ENCODE peak calls at places on chromosomes 2 and 18, in five cellular contexts. One of them, this sample, is unnamed.

GRCh38 chr2:204260162-204260877 is 285.0 kb upstream of the PARD3B start:
- DNase-seq in A549: peak; percentile 63
- DNase-seq in GM20000: peak; percentile 36
- DNase-seq in lower lobe of right lung: peak; percentile 53
- DNase-seq in endothelial cell of umbilical vein: peak; percentile 86
- DNase-seq in this sample: no peak

GRCh38 chr2:38264649-38265322 is 112.3 kb downstream of the ATL2 start:
- DNase-seq in A549: no peak
- DNase-seq in endothelial cell of umbilical vein: no peak
- DNase-seq in GM20000: no peak
- DNase-seq in lower lobe of right lung: no peak
- DNase-seq in this sample: no peak

GRCh38 chr2:30721241-30721640 is 86.0 kb downstream of the CAPN13 start:
- DNase-seq in A549: no peak
- DNase-seq in endothelial cell of umbilical vein: no peak
- DNase-seq in GM20000: no peak
- DNase-seq in lower lobe of right lung: no peak
- DNase-seq in this sample: no peak

GRCh38 chr2:102708847-102709559 is 52.8 kb upstream of the TMEM182 start:
- DNase-seq in endothelial cell of umbilical vein: no peak
- DNase-seq in lower lobe of right lung: no peak
- DNase-seq in A549: peak; percentile 76
- DNase-seq in GM20000: no peak
- DNase-seq in this sample: no peak

GRCh38 chr2:241020629-241021190 is 22.3 kb downstream of the SNED1 start:
- DNase-seq in endothelial cell of umbilical vein: no peak
- DNase-seq in lower lobe of right lung: no peak
- DNase-seq in A549: no peak
- DNase-seq in GM20000: no peak
- DNase-seq in this sample: no peak

GRCh38 chr2:108534577-108535379 is 508 bp downstream of the LIMS1 start:
- DNase-seq in endothelial cell of umbilical vein: peak; percentile 75
- DNase-seq in lower lobe of right lung: peak; percentile 66
- DNase-seq in GM20000: no peak
- DNase-seq in A549: peak; percentile 32
- DNase-seq in this sample: no peak

GRCh38 chr2:234437642-234438321 is 59.1 kb downstream of the ARL4C start:
- DNase-seq in endothelial cell of umbilical vein: no peak
- DNase-seq in GM20000: no peak
- DNase-seq in A549: no peak
- DNase-seq in lower lobe of right lung: no peak
- DNase-seq in this sample: no peak

GRCh38 chr18:7521226-7521856 is 45.8 kb upstream of the PTPRM start:
- DNase-seq in endothelial cell of umbilical vein: no peak
- DNase-seq in A549: no peak
- DNase-seq in lower lobe of right lung: no peak
- DNase-seq in GM20000: no peak
- DNase-seq in this sample: no peak

DNA sequence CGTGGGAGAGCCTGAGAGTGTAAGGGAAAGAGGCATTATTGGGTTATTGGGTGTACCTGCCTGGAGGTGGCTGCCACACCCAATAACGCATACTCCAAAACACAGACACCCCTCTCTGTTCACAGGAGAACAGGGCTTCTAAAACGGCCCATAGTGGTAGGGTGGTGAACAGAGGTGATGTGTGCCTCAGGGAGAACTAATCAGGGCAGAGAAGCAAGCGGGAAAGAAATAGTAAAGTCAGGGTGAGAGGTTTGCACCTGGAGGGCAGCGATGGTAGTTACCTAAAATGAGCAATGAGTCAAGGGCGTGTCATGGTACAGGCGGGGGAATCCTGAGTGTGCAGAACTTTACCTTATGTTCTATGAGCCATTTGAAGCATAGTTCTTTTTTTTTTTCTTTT is 21.5 kb upstream of the VPS4B start:
- DNase-seq in endothelial cell of umbilical vein: no peak
- DNase-seq in GM20000: no peak
- DNase-seq in A549: no peak
- DNase-seq in lower lobe of right lung: no peak
- DNase-seq in this sample: no peak
- TF ChIP-seq CTCF in endothelial cell of umbilical vein: no peak
- TF ChIP-seq CTCF in GM20000: no peak
- TF ChIP-seq CTCF in A549: no peak
- TF ChIP-seq CTCF in lower lobe of right lung: no peak
- TF ChIP-seq CTCF in this sample: no peak

DNA sequence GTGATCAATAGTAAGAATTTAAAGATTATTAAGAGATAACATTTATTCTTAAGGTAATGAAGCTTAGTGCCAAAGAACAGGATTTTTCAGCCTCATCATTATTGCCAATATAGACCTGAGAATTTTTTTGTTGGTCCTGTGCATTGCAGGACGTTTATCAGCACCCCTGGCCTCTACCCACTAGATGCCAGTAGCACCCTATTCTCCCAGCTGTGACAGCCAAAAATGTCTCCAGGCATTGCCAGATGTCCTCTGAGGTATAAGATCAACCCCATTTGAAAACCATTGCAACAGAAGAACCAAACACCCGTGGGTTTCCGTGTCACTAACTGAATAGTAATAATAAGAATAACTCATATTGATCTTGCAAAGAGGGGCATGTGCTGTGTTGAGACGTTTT is 700.0 kb upstream of the SOX11 start:
- DNase-seq in GM20000: no peak
- DNase-seq in lower lobe of right lung: no peak
- DNase-seq in A549: no peak
- DNase-seq in endothelial cell of umbilical vein: no peak
- DNase-seq in this sample: no peak
- TF ChIP-seq CTCF in GM20000: no peak
- TF ChIP-seq CTCF in lower lobe of right lung: no peak
- TF ChIP-seq CTCF in A549: no peak
- TF ChIP-seq CTCF in endothelial cell of umbilical vein: no peak
- TF ChIP-seq CTCF in this sample: peak; percentile 64

GRCh38 chr18:55861266-55861665 is 273.3 kb upstream of the TCF4 start:
- DNase-seq in endothelial cell of umbilical vein: peak; percentile 65
- DNase-seq in GM20000: no peak
- DNase-seq in lower lobe of right lung: no peak
- DNase-seq in A549: no peak
- DNase-seq in this sample: no peak
- TF ChIP-seq CTCF in endothelial cell of umbilical vein: peak; percentile 44
- TF ChIP-seq CTCF in GM20000: no peak
- TF ChIP-seq CTCF in lower lobe of right lung: peak; percentile 32
- TF ChIP-seq CTCF in A549: peak; percentile 40
- TF ChIP-seq CTCF in this sample: peak; percentile 78

DNA sequence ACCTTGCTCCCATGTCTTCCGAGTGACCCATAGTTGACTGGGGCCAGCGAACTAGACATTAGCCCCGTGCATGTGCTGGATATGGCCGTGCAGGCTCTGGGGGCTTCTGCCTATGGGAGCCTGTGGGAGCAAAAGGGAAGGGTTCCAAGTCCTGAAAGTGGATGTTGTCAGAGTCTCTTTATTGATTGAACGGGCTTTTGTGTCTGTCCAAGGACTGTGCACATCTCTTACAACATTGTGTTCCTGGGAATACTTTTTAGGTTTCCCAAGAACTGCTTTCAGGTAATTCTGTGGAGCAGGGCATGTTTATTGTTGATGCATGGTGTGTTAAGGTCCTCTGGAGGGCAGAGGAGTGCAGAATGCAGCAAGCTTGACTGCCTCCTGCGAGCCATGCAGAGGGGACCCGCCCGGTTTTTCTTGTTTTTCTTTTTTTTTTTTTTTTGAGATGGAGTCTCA is 5.0 kb downstream of the RNF144A start:
- DNase-seq in GM20000: no peak
- DNase-seq in endothelial cell of umbilical vein: no peak
- DNase-seq in lower lobe of right lung: no peak
- DNase-seq in A549: no peak
- DNase-seq in this sample: no peak
- TF ChIP-seq CTCF in GM20000: no peak
- TF ChIP-seq CTCF in endothelial cell of umbilical vein: no peak
- TF ChIP-seq CTCF in lower lobe of right lung: peak; percentile 5
- TF ChIP-seq CTCF in A549: no peak
- TF ChIP-seq CTCF in this sample: peak; percentile 23

GRCh38 chr2:127403460-127403859 is 14.8 kb upstream of the PROC start:
- DNase-seq in endothelial cell of umbilical vein: no peak
- DNase-seq in GM20000: no peak
- DNase-seq in lower lobe of right lung: no peak
- DNase-seq in A549: no peak
- DNase-seq in this sample: no peak

GRCh38 chr2:127407091-127407490 is 11.1 kb upstream of the PROC start:
- DNase-seq in lower lobe of right lung: peak; percentile 38
- DNase-seq in A549: no peak
- DNase-seq in endothelial cell of umbilical vein: no peak
- DNase-seq in GM20000: no peak
- DNase-seq in this sample: no peak

GRCh38 chr2:127406454-127406853 is 11.8 kb upstream of the PROC start:
- DNase-seq in endothelial cell of umbilical vein: no peak
- DNase-seq in GM20000: no peak
- DNase-seq in A549: no peak
- DNase-seq in lower lobe of right lung: no peak
- DNase-seq in this sample: no peak

GRCh38 chr2:127405252-127405605 is 13.0 kb upstream of the PROC start:
- DNase-seq in A549: no peak
- DNase-seq in GM20000: no peak
- DNase-seq in lower lobe of right lung: no peak
- DNase-seq in endothelial cell of umbilical vein: peak; percentile 22
- DNase-seq in this sample: no peak

GRCh38 chr2:127404466-127405251 is 13.6 kb upstream of the PROC start:
- DNase-seq in lower lobe of right lung: no peak
- DNase-seq in GM20000: no peak
- DNase-seq in endothelial cell of umbilical vein: peak; percentile 9
- DNase-seq in A549: no peak
- DNase-seq in this sample: no peak
- TF ChIP-seq CTCF in lower lobe of right lung: no peak
- TF ChIP-seq CTCF in GM20000: no peak
- TF ChIP-seq CTCF in endothelial cell of umbilical vein: no peak
- TF ChIP-seq CTCF in A549: no peak
- TF ChIP-seq CTCF in this sample: no peak

GRCh38 chr18:14975431-14975830 is 227.5 kb downstream of the ANKRD30B start:
- DNase-seq in GM20000: no peak
- DNase-seq in lower lobe of right lung: no peak
- DNase-seq in endothelial cell of umbilical vein: no peak
- DNase-seq in A549: no peak
- DNase-seq in this sample: no peak
- TF ChIP-seq CTCF in GM20000: no peak
- TF ChIP-seq CTCF in lower lobe of right lung: no peak
- TF ChIP-seq CTCF in endothelial cell of umbilical vein: no peak
- TF ChIP-seq CTCF in A549: no peak
- TF ChIP-seq CTCF in this sample: no peak

GRCh38 chr2:137173514-137173913 is 408.2 kb downstream of the THSD7B start:
- DNase-seq in A549: no peak
- DNase-seq in lower lobe of right lung: no peak
- DNase-seq in GM20000: peak; percentile 17
- DNase-seq in endothelial cell of umbilical vein: no peak
- DNase-seq in this sample: no peak
- TF ChIP-seq CTCF in A549: no peak
- TF ChIP-seq CTCF in lower lobe of right lung: no peak
- TF ChIP-seq CTCF in GM20000: peak; percentile 14
- TF ChIP-seq CTCF in endothelial cell of umbilical vein: no peak
- TF ChIP-seq CTCF in this sample: peak; percentile 56

This sample was measured in chondrocyte.